ENCODE peak calls at places on chromosome 11, in ten cellular contexts. One of them, this sample, is unnamed.

GRCh38 chr11:75563501-75563977 is 1.5 kb downstream of the SERPINH1 start:
- DNase-seq in cardiac muscle cell: no peak
- DNase-seq in fibroblast of pulmonary artery: no peak
- DNase-seq in thoracic aorta: no peak
- DNase-seq in NCI-H2171: no peak
- DNase-seq in mucosa of descending colon: no peak
- DNase-seq in right atrium auricular region: no peak
- DNase-seq in right lobe of liver: no peak
- DNase-seq in NCI-H1105: no peak
- DNase-seq in H4: no peak
- DNase-seq in this sample: no peak

GRCh38 chr11:66081505-66081904 is 11.4 kb downstream of the PACS1 start:
- DNase-seq in NCI-H1105: no peak
- DNase-seq in thoracic aorta: no peak
- DNase-seq in NCI-H2171: peak
- DNase-seq in cardiac muscle cell: peak
- DNase-seq in mucosa of descending colon: peak
- DNase-seq in right lobe of liver: peak
- DNase-seq in right atrium auricular region: no peak
- DNase-seq in H4: peak
- DNase-seq in fibroblast of pulmonary artery: peak
- DNase-seq in this sample: no peak

GRCh38 chr11:8403310-8403709 is 139.6 kb upstream of the LMO1 start:
- DNase-seq in mucosa of descending colon: no peak
- DNase-seq in cardiac muscle cell: peak
- DNase-seq in fibroblast of pulmonary artery: peak
- DNase-seq in right atrium auricular region: no peak
- DNase-seq in H4: no peak
- DNase-seq in NCI-H1105: no peak
- DNase-seq in thoracic aorta: no peak
- DNase-seq in NCI-H2171: no peak
- DNase-seq in right lobe of liver: no peak
- DNase-seq in this sample: no peak

GRCh38 chr11:45102810-45103621 is 43.4 kb upstream of the PRDM11 start:
- DNase-seq in right lobe of liver: peak
- DNase-seq in cardiac muscle cell: peak
- DNase-seq in right atrium auricular region: peak
- DNase-seq in fibroblast of pulmonary artery: peak
- DNase-seq in NCI-H2171: peak
- DNase-seq in mucosa of descending colon: no peak
- DNase-seq in H4: peak
- DNase-seq in NCI-H1105: peak
- DNase-seq in thoracic aorta: no peak
- DNase-seq in this sample: peak

GRCh38 chr11:6248248-6248647 is 9.4 kb downstream of the CNGA4 start:
- DNase-seq in NCI-H1105: no peak
- DNase-seq in NCI-H2171: no peak
- DNase-seq in cardiac muscle cell: peak
- DNase-seq in right lobe of liver: no peak
- DNase-seq in fibroblast of pulmonary artery: peak
- DNase-seq in thoracic aorta: no peak
- DNase-seq in mucosa of descending colon: no peak
- DNase-seq in H4: no peak
- DNase-seq in right atrium auricular region: no peak
- DNase-seq in this sample: no peak

GRCh38 chr11:113874920-113875413 is 405 bp downstream of the USP28 start:
- DNase-seq in fibroblast of pulmonary artery: peak
- DNase-seq in cardiac muscle cell: no peak
- DNase-seq in right lobe of liver: no peak
- DNase-seq in right atrium auricular region: no peak
- DNase-seq in NCI-H1105: peak
- DNase-seq in mucosa of descending colon: no peak
- DNase-seq in thoracic aorta: no peak
- DNase-seq in H4: no peak
- DNase-seq in NCI-H2171: no peak
- DNase-seq in this sample: no peak

GRCh38 chr11:112320668-112321067 is 60.0 kb upstream of the PLET1 start:
- DNase-seq in H4: no peak
- DNase-seq in cardiac muscle cell: peak
- DNase-seq in mucosa of descending colon: peak
- DNase-seq in right lobe of liver: peak
- DNase-seq in thoracic aorta: peak
- DNase-seq in NCI-H2171: no peak
- DNase-seq in right atrium auricular region: peak
- DNase-seq in NCI-H1105: peak
- DNase-seq in fibroblast of pulmonary artery: peak
- DNase-seq in this sample: no peak

GRCh38 chr11:12746593-12747097 is 72.4 kb downstream of the TEAD1 start:
- DNase-seq in right lobe of liver: no peak
- DNase-seq in thoracic aorta: no peak
- DNase-seq in NCI-H1105: peak
- DNase-seq in NCI-H2171: peak
- DNase-seq in cardiac muscle cell: peak
- DNase-seq in right atrium auricular region: no peak
- DNase-seq in H4: peak
- DNase-seq in mucosa of descending colon: peak
- DNase-seq in fibroblast of pulmonary artery: peak
- DNase-seq in this sample: peak

GRCh38 chr11:102367364-102367763 is 20.4 kb downstream of the BIRC2 start:
- DNase-seq in fibroblast of pulmonary artery: peak
- DNase-seq in cardiac muscle cell: peak
- DNase-seq in NCI-H1105: peak
- DNase-seq in H4: no peak
- DNase-seq in right atrium auricular region: no peak
- DNase-seq in mucosa of descending colon: no peak
- DNase-seq in thoracic aorta: no peak
- DNase-seq in NCI-H2171: no peak
- DNase-seq in right lobe of liver: no peak
- DNase-seq in this sample: no peak

GRCh38 chr11:86676533-86677154 is 4.2 kb upstream of the ME3 start:
- DNase-seq in fibroblast of pulmonary artery: peak
- DNase-seq in mucosa of descending colon: peak
- DNase-seq in NCI-H1105: no peak
- DNase-seq in thoracic aorta: no peak
- DNase-seq in right lobe of liver: no peak
- DNase-seq in right atrium auricular region: no peak
- DNase-seq in H4: no peak
- DNase-seq in NCI-H2171: no peak
- DNase-seq in cardiac muscle cell: peak
- DNase-seq in this sample: peak

GRCh38 chr11:128553662-128554392 is 33.5 kb downstream of the ETS1 start:
- DNase-seq in thoracic aorta: no peak
- DNase-seq in right atrium auricular region: no peak
- DNase-seq in cardiac muscle cell: peak
- DNase-seq in fibroblast of pulmonary artery: peak
- DNase-seq in NCI-H2171: no peak
- DNase-seq in mucosa of descending colon: no peak
- DNase-seq in H4: peak
- DNase-seq in NCI-H1105: no peak
- DNase-seq in right lobe of liver: no peak
- DNase-seq in this sample: no peak

GRCh38 chr11:3232956-3233355 is 739 bp upstream of the MRGPRE start:
- DNase-seq in NCI-H1105: no peak
- DNase-seq in mucosa of descending colon: no peak
- DNase-seq in H4: peak
- DNase-seq in right lobe of liver: no peak
- DNase-seq in NCI-H2171: no peak
- DNase-seq in right atrium auricular region: no peak
- DNase-seq in cardiac muscle cell: no peak
- DNase-seq in fibroblast of pulmonary artery: no peak
- DNase-seq in thoracic aorta: no peak
- DNase-seq in this sample: no peak

GRCh38 chr11:31645747-31646146 is 136.2 kb downstream of the ELP4 start:
- DNase-seq in right lobe of liver: no peak
- DNase-seq in right atrium auricular region: no peak
- DNase-seq in mucosa of descending colon: no peak
- DNase-seq in fibroblast of pulmonary artery: peak
- DNase-seq in cardiac muscle cell: peak
- DNase-seq in thoracic aorta: no peak
- DNase-seq in NCI-H1105: no peak
- DNase-seq in H4: peak
- DNase-seq in NCI-H2171: peak
- DNase-seq in this sample: no peak

GRCh38 chr11:78231962-78232459 is 43.3 kb downstream of the USP35 start:
- DNase-seq in right lobe of liver: no peak
- DNase-seq in NCI-H1105: no peak
- DNase-seq in NCI-H2171: no peak
- DNase-seq in fibroblast of pulmonary artery: peak
- DNase-seq in H4: no peak
- DNase-seq in mucosa of descending colon: no peak
- DNase-seq in cardiac muscle cell: peak
- DNase-seq in right atrium auricular region: peak
- DNase-seq in thoracic aorta: no peak
- DNase-seq in this sample: peak

GRCh38 chr11:40099391-40100169 is 1359.9 kb downstream of the LRRC4C start:
- DNase-seq in thoracic aorta: no peak
- DNase-seq in H4: peak
- DNase-seq in cardiac muscle cell: no peak
- DNase-seq in right atrium auricular region: no peak
- DNase-seq in NCI-H1105: no peak
- DNase-seq in fibroblast of pulmonary artery: no peak
- DNase-seq in NCI-H2171: no peak
- DNase-seq in right lobe of liver: no peak
- DNase-seq in mucosa of descending colon: no peak
- DNase-seq in this sample: no peak

GRCh38 chr11:48064306-48064705 is 83.9 kb downstream of the PTPRJ start:
- DNase-seq in fibroblast of pulmonary artery: peak
- DNase-seq in thoracic aorta: no peak
- DNase-seq in right lobe of liver: no peak
- DNase-seq in cardiac muscle cell: peak
- DNase-seq in H4: no peak
- DNase-seq in right atrium auricular region: no peak
- DNase-seq in NCI-H1105: no peak
- DNase-seq in NCI-H2171: no peak
- DNase-seq in mucosa of descending colon: no peak
- DNase-seq in this sample: no peak

GRCh38 chr11:14443642-14444041 is 56.0 kb downstream of the COPB1 start:
- DNase-seq in NCI-H1105: peak
- DNase-seq in H4: peak
- DNase-seq in thoracic aorta: no peak
- DNase-seq in right atrium auricular region: no peak
- DNase-seq in cardiac muscle cell: peak
- DNase-seq in mucosa of descending colon: no peak
- DNase-seq in fibroblast of pulmonary artery: peak
- DNase-seq in NCI-H2171: no peak
- DNase-seq in right lobe of liver: peak
- DNase-seq in this sample: no peak

GRCh38 chr11:34948721-34949120 is 32.3 kb downstream of the PDHX start:
- DNase-seq in NCI-H1105: no peak
- DNase-seq in mucosa of descending colon: no peak
- DNase-seq in cardiac muscle cell: peak
- DNase-seq in right atrium auricular region: no peak
- DNase-seq in right lobe of liver: no peak
- DNase-seq in thoracic aorta: no peak
- DNase-seq in NCI-H2171: no peak
- DNase-seq in fibroblast of pulmonary artery: peak
- DNase-seq in H4: no peak
- DNase-seq in this sample: no peak

GRCh38 chr11:128484172-128484571 is 103.2 kb downstream of the ETS1 start:
- DNase-seq in mucosa of descending colon: no peak
- DNase-seq in cardiac muscle cell: no peak
- DNase-seq in H4: no peak
- DNase-seq in fibroblast of pulmonary artery: no peak
- DNase-seq in right atrium auricular region: no peak
- DNase-seq in NCI-H2171: no peak
- DNase-seq in thoracic aorta: no peak
- DNase-seq in NCI-H1105: no peak
- DNase-seq in right lobe of liver: no peak
- DNase-seq in this sample: no peak

GRCh38 chr11:130765951-130766649 is 150.2 kb downstream of the SNX19 start:
- DNase-seq in NCI-H2171: no peak
- DNase-seq in right lobe of liver: no peak
- DNase-seq in thoracic aorta: no peak
- DNase-seq in mucosa of descending colon: no peak
- DNase-seq in H4: no peak
- DNase-seq in NCI-H1105: no peak
- DNase-seq in cardiac muscle cell: no peak
- DNase-seq in fibroblast of pulmonary artery: no peak
- DNase-seq in right atrium auricular region: no peak
- DNase-seq in this sample: no peak

GRCh38 chr11:1197886-1198765 is 24.7 kb upstream of the MUC5B start:
- DNase-seq in mucosa of descending colon: no peak
- DNase-seq in H4: no peak
- DNase-seq in NCI-H1105: no peak
- DNase-seq in thoracic aorta: peak
- DNase-seq in cardiac muscle cell: no peak
- DNase-seq in fibroblast of pulmonary artery: no peak
- DNase-seq in NCI-H2171: no peak
- DNase-seq in right lobe of liver: peak
- DNase-seq in right atrium auricular region: no peak
- DNase-seq in this sample: no peak

GRCh38 chr11:118996926-118997626 is 862 bp upstream of the CENATAC start:
- DNase-seq in thoracic aorta: no peak
- DNase-seq in fibroblast of pulmonary artery: peak
- DNase-seq in cardiac muscle cell: peak
- DNase-seq in right lobe of liver: no peak
- DNase-seq in NCI-H2171: no peak
- DNase-seq in right atrium auricular region: no peak
- DNase-seq in NCI-H1105: no peak
- DNase-seq in H4: no peak
- DNase-seq in mucosa of descending colon: no peak
- DNase-seq in this sample: no peak

GRCh38 chr11:131978351-131978750 is 607.9 kb downstream of the NTM start:
- DNase-seq in mucosa of descending colon: no peak
- DNase-seq in fibroblast of pulmonary artery: no peak
- DNase-seq in thoracic aorta: no peak
- DNase-seq in NCI-H2171: no peak
- DNase-seq in cardiac muscle cell: no peak
- DNase-seq in right atrium auricular region: no peak
- DNase-seq in NCI-H1105: no peak
- DNase-seq in right lobe of liver: no peak
- DNase-seq in H4: no peak
- DNase-seq in this sample: no peak

GRCh38 chr11:80109652-80110051 is 668.8 kb upstream of the TENM4 start:
- DNase-seq in right atrium auricular region: no peak
- DNase-seq in NCI-H1105: no peak
- DNase-seq in thoracic aorta: no peak
- DNase-seq in mucosa of descending colon: no peak
- DNase-seq in H4: no peak
- DNase-seq in fibroblast of pulmonary artery: no peak
- DNase-seq in right lobe of liver: no peak
- DNase-seq in cardiac muscle cell: no peak
- DNase-seq in NCI-H2171: no peak
- DNase-seq in this sample: no peak

GRCh38 chr11:44808053-44808753 is 81.4 kb downstream of the TSPAN18 start:
- DNase-seq in right atrium auricular region: no peak
- DNase-seq in mucosa of descending colon: no peak
- DNase-seq in H4: no peak
- DNase-seq in NCI-H2171: no peak
- DNase-seq in NCI-H1105: no peak
- DNase-seq in cardiac muscle cell: no peak
- DNase-seq in fibroblast of pulmonary artery: no peak
- DNase-seq in thoracic aorta: no peak
- DNase-seq in right lobe of liver: no peak
- DNase-seq in this sample: no peak

GRCh38 chr11:111229604-111230003 is 15.9 kb upstream of the POU2AF2 start:
- DNase-seq in mucosa of descending colon: no peak
- DNase-seq in NCI-H2171: no peak
- DNase-seq in right lobe of liver: no peak
- DNase-seq in thoracic aorta: no peak
- DNase-seq in H4: no peak
- DNase-seq in NCI-H1105: no peak
- DNase-seq in right atrium auricular region: no peak
- DNase-seq in fibroblast of pulmonary artery: no peak
- DNase-seq in cardiac muscle cell: peak
- DNase-seq in this sample: no peak

GRCh38 chr11:61967177-61967923 is at the start of gene FTH1:
- DNase-seq in H4: peak
- DNase-seq in fibroblast of pulmonary artery: peak
- DNase-seq in NCI-H1105: peak
- DNase-seq in right atrium auricular region: peak
- DNase-seq in cardiac muscle cell: peak
- DNase-seq in NCI-H2171: peak
- DNase-seq in mucosa of descending colon: peak
- DNase-seq in right lobe of liver: peak
- DNase-seq in thoracic aorta: peak
- DNase-seq in this sample: peak

GRCh38 chr11:2810401-2811205 is 75.0 kb downstream of the CDKN1C start:
- DNase-seq in thoracic aorta: no peak
- DNase-seq in right lobe of liver: no peak
- DNase-seq in H4: no peak
- DNase-seq in NCI-H1105: no peak
- DNase-seq in NCI-H2171: no peak
- DNase-seq in cardiac muscle cell: no peak
- DNase-seq in mucosa of descending colon: peak
- DNase-seq in fibroblast of pulmonary artery: no peak
- DNase-seq in right atrium auricular region: no peak
- DNase-seq in this sample: no peak